ENCODE peak calls at places on chromosome 17, in ten cellular contexts. One of them, this sample, is unnamed.

GRCh38 chr17:65064452-65065019 is 8.0 kb upstream of the GNA13 start:
- DNase-seq in GM12891: no peak
- DNase-seq in HCT116: no peak
- DNase-seq in endothelial cell of umbilical vein: no peak
- DNase-seq in HepG2: peak
- DNase-seq in prostate gland: peak
- DNase-seq in stomach: no peak
- DNase-seq in GM12892: no peak
- DNase-seq in upper lobe of left lung: no peak
- DNase-seq in SK-N-SH: no peak
- DNase-seq in this sample: no peak

GRCh38 chr17:12637015-12637414 is 28.7 kb upstream of the MYOCD start:
- DNase-seq in HepG2: no peak
- DNase-seq in SK-N-SH: no peak
- DNase-seq in endothelial cell of umbilical vein: no peak
- DNase-seq in prostate gland: no peak
- DNase-seq in HCT116: no peak
- DNase-seq in stomach: no peak
- DNase-seq in upper lobe of left lung: no peak
- DNase-seq in GM12891: no peak
- DNase-seq in GM12892: no peak
- DNase-seq in this sample: no peak

GRCh38 chr17:67514998-67515397 is 137.9 kb downstream of the PITPNC1 start:
- DNase-seq in HCT116: no peak
- DNase-seq in endothelial cell of umbilical vein: no peak
- DNase-seq in HepG2: no peak
- DNase-seq in prostate gland: no peak
- DNase-seq in SK-N-SH: no peak
- DNase-seq in stomach: no peak
- DNase-seq in upper lobe of left lung: no peak
- DNase-seq in GM12891: peak
- DNase-seq in GM12892: peak
- DNase-seq in this sample: no peak

GRCh38 chr17:7651097-7651958 is 602 bp downstream of the ATP1B2 start:
- DNase-seq in endothelial cell of umbilical vein: no peak
- DNase-seq in GM12892: no peak
- DNase-seq in stomach: no peak
- DNase-seq in HCT116: no peak
- DNase-seq in SK-N-SH: peak
- DNase-seq in prostate gland: no peak
- DNase-seq in upper lobe of left lung: no peak
- DNase-seq in GM12891: no peak
- DNase-seq in HepG2: no peak
- DNase-seq in this sample: no peak

GRCh38 chr17:9470171-9470570 is 105.4 kb downstream of the STX8 start:
- DNase-seq in GM12891: peak
- DNase-seq in stomach: no peak
- DNase-seq in GM12892: no peak
- DNase-seq in upper lobe of left lung: no peak
- DNase-seq in HepG2: no peak
- DNase-seq in prostate gland: no peak
- DNase-seq in SK-N-SH: no peak
- DNase-seq in endothelial cell of umbilical vein: peak
- DNase-seq in HCT116: no peak
- DNase-seq in this sample: no peak

GRCh38 chr17:41864498-41864836 is 756 bp downstream of the KLHL11 start:
- DNase-seq in upper lobe of left lung: no peak
- DNase-seq in stomach: no peak
- DNase-seq in endothelial cell of umbilical vein: no peak
- DNase-seq in HepG2: no peak
- DNase-seq in SK-N-SH: no peak
- DNase-seq in GM12891: no peak
- DNase-seq in prostate gland: no peak
- DNase-seq in HCT116: no peak
- DNase-seq in GM12892: no peak
- DNase-seq in this sample: no peak

GRCh38 chr17:30952645-30953393 is 18.0 kb upstream of the RNF135 start:
- DNase-seq in HepG2: no peak
- DNase-seq in upper lobe of left lung: no peak
- DNase-seq in stomach: no peak
- DNase-seq in prostate gland: no peak
- DNase-seq in endothelial cell of umbilical vein: no peak
- DNase-seq in HCT116: no peak
- DNase-seq in GM12891: no peak
- DNase-seq in SK-N-SH: no peak
- DNase-seq in GM12892: no peak
- DNase-seq in this sample: no peak

GRCh38 chr17:12536021-12536420 is 129.7 kb upstream of the MYOCD start:
- DNase-seq in HepG2: no peak
- DNase-seq in SK-N-SH: no peak
- DNase-seq in endothelial cell of umbilical vein: no peak
- DNase-seq in GM12891: no peak
- DNase-seq in HCT116: no peak
- DNase-seq in GM12892: no peak
- DNase-seq in prostate gland: no peak
- DNase-seq in stomach: peak
- DNase-seq in upper lobe of left lung: peak
- DNase-seq in this sample: no peak

GRCh38 chr17:30137158-30137557 is 20.5 kb downstream of the NSRP1 start:
- DNase-seq in HCT116: no peak
- DNase-seq in prostate gland: no peak
- DNase-seq in SK-N-SH: no peak
- DNase-seq in endothelial cell of umbilical vein: no peak
- DNase-seq in HepG2: no peak
- DNase-seq in upper lobe of left lung: no peak
- DNase-seq in stomach: no peak
- DNase-seq in GM12891: no peak
- DNase-seq in GM12892: no peak
- DNase-seq in this sample: no peak

GRCh38 chr17:15954222-15954621 is 9.3 kb downstream of the ADORA2B start:
- DNase-seq in HepG2: no peak
- DNase-seq in GM12892: no peak
- DNase-seq in prostate gland: no peak
- DNase-seq in GM12891: no peak
- DNase-seq in HCT116: peak
- DNase-seq in endothelial cell of umbilical vein: peak
- DNase-seq in upper lobe of left lung: peak
- DNase-seq in SK-N-SH: no peak
- DNase-seq in stomach: no peak
- DNase-seq in this sample: peak

GRCh38 chr17:3558603-3559269 is 1.1 kb upstream of the TRPV3 start:
- DNase-seq in upper lobe of left lung: no peak
- DNase-seq in prostate gland: no peak
- DNase-seq in GM12892: peak
- DNase-seq in HepG2: no peak
- DNase-seq in GM12891: peak
- DNase-seq in stomach: peak
- DNase-seq in endothelial cell of umbilical vein: no peak
- DNase-seq in SK-N-SH: no peak
- DNase-seq in HCT116: no peak
- DNase-seq in this sample: no peak

GRCh38 chr17:10041916-10042588 is 137.0 kb upstream of the RCVRN start:
- DNase-seq in HCT116: no peak
- DNase-seq in HepG2: no peak
- DNase-seq in GM12892: no peak
- DNase-seq in endothelial cell of umbilical vein: no peak
- DNase-seq in stomach: no peak
- DNase-seq in GM12891: no peak
- DNase-seq in SK-N-SH: no peak
- DNase-seq in prostate gland: no peak
- DNase-seq in upper lobe of left lung: no peak
- DNase-seq in this sample: no peak

GRCh38 chr17:62802531-62803205 is 5.4 kb downstream of the MARCHF10 start:
- DNase-seq in prostate gland: no peak
- DNase-seq in endothelial cell of umbilical vein: no peak
- DNase-seq in GM12892: no peak
- DNase-seq in SK-N-SH: no peak
- DNase-seq in HCT116: no peak
- DNase-seq in HepG2: no peak
- DNase-seq in stomach: no peak
- DNase-seq in GM12891: no peak
- DNase-seq in upper lobe of left lung: no peak
- DNase-seq in this sample: no peak

GRCh38 chr17:7632492-7632894 is 2.6 kb downstream of the SHBG start:
- DNase-seq in HCT116: peak
- DNase-seq in endothelial cell of umbilical vein: peak
- DNase-seq in GM12892: no peak
- DNase-seq in GM12891: no peak
- DNase-seq in SK-N-SH: no peak
- DNase-seq in prostate gland: no peak
- DNase-seq in HepG2: no peak
- DNase-seq in upper lobe of left lung: peak
- DNase-seq in stomach: peak
- DNase-seq in this sample: no peak

GRCh38 chr17:14305785-14306496 is 5.1 kb downstream of the HS3ST3B1 start:
- DNase-seq in upper lobe of left lung: no peak
- DNase-seq in SK-N-SH: no peak
- DNase-seq in GM12892: no peak
- DNase-seq in HepG2: no peak
- DNase-seq in endothelial cell of umbilical vein: no peak
- DNase-seq in stomach: no peak
- DNase-seq in HCT116: no peak
- DNase-seq in prostate gland: no peak
- DNase-seq in GM12891: no peak
- DNase-seq in this sample: no peak

GRCh38 chr17:76562734-76563148 is 22.9 kb downstream of the PRCD start:
- DNase-seq in SK-N-SH: peak
- DNase-seq in stomach: no peak
- DNase-seq in GM12891: no peak
- DNase-seq in GM12892: no peak
- DNase-seq in HCT116: no peak
- DNase-seq in HepG2: no peak
- DNase-seq in endothelial cell of umbilical vein: peak
- DNase-seq in prostate gland: no peak
- DNase-seq in upper lobe of left lung: no peak
- DNase-seq in this sample: no peak

GRCh38 chr17:20184191-20184590 is 175.0 kb downstream of the SPECC1 start:
- DNase-seq in HepG2: no peak
- DNase-seq in HCT116: no peak
- DNase-seq in stomach: no peak
- DNase-seq in SK-N-SH: no peak
- DNase-seq in prostate gland: no peak
- DNase-seq in endothelial cell of umbilical vein: no peak
- DNase-seq in GM12891: no peak
- DNase-seq in upper lobe of left lung: no peak
- DNase-seq in GM12892: no peak
- DNase-seq in this sample: no peak

DNA sequence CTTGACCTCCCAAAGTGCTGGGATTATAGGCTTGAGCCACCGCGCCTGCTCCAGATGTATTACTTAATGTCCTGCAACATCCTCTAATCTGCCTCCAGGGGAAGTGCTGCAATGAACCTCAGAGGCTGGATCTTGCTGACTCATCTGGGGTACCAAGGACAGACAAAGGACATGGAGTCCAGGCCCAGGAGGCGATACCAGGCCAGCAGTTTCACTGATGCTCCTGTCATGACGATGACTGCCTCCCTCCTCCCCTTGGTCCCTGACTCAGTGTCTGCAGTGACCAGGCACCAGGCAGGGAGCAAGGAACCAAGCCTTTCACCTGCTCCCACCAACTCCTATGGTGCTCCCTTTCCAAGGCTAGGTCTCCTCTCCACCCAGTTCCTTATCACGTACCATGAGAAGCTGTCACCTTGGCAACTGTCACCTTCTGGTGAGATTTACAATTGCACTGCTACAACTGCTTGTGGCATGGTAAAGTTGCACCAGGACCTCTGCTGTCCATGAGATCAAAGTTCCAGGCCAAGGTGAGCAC is 21.6 kb upstream of the PHOSPHO1 start:
- DNase-seq in SK-N-SH: no peak
- DNase-seq in GM12891: no peak
- DNase-seq in endothelial cell of umbilical vein: no peak
- DNase-seq in prostate gland: no peak
- DNase-seq in stomach: no peak
- DNase-seq in upper lobe of left lung: peak
- DNase-seq in GM12892: no peak
- DNase-seq in HepG2: peak
- DNase-seq in HCT116: no peak
- DNase-seq in this sample: no peak
- TF ChIP-seq POLR2AphosphoS5 in SK-N-SH: no peak
- TF ChIP-seq POLR2AphosphoS5 in GM12891: no peak
- TF ChIP-seq POLR2AphosphoS5 in endothelial cell of umbilical vein: no peak
- TF ChIP-seq POLR2AphosphoS5 in prostate gland: no peak
- TF ChIP-seq POLR2AphosphoS5 in stomach: no peak
- TF ChIP-seq POLR2AphosphoS5 in upper lobe of left lung: no peak
- TF ChIP-seq POLR2AphosphoS5 in GM12892: no peak
- TF ChIP-seq POLR2AphosphoS5 in HepG2: no peak
- TF ChIP-seq POLR2AphosphoS5 in HCT116: no peak
- TF ChIP-seq POLR2AphosphoS5 in this sample: no peak

GRCh38 chr17:32443827-32444300 is 446 bp upstream of the PSMD11 start:
- DNase-seq in prostate gland: no peak
- DNase-seq in GM12891: no peak
- DNase-seq in stomach: no peak
- DNase-seq in HCT116: no peak
- DNase-seq in SK-N-SH: no peak
- DNase-seq in GM12892: no peak
- DNase-seq in HepG2: no peak
- DNase-seq in endothelial cell of umbilical vein: no peak
- DNase-seq in upper lobe of left lung: no peak
- DNase-seq in this sample: no peak
- TF ChIP-seq POLR2AphosphoS5 in prostate gland: no peak
- TF ChIP-seq POLR2AphosphoS5 in GM12891: no peak
- TF ChIP-seq POLR2AphosphoS5 in stomach: no peak
- TF ChIP-seq POLR2AphosphoS5 in HCT116: no peak
- TF ChIP-seq POLR2AphosphoS5 in SK-N-SH: no peak
- TF ChIP-seq POLR2AphosphoS5 in GM12892: no peak
- TF ChIP-seq POLR2AphosphoS5 in HepG2: no peak
- TF ChIP-seq POLR2AphosphoS5 in endothelial cell of umbilical vein: no peak
- TF ChIP-seq POLR2AphosphoS5 in upper lobe of left lung: no peak
- TF ChIP-seq POLR2AphosphoS5 in this sample: no peak

DNA sequence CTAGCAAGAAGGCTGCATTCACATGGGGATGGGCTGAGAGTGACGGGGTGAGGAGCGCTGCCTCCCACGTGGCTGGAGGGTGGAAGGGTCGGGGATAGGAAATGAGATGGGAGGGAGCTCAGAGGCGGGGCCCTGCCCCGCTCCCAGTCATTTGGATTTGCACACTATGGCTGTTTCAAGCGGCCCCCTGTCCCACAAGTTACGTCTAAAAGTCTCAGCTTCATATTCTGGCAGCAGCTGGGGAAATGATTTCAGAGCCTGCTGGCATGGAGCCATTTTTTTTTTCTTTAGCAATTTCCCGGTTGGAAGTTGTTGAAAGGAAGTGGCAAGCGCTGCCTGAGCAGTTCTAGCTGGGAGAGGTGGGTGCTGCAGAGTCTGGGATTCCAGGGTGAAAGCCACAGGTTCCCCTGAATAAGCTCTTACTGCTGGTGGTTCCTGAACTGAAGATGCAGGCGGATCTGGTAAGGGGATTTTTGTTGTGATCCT is 70.9 kb upstream of the LGALS9 start:
- DNase-seq in HepG2: no peak
- DNase-seq in stomach: peak
- DNase-seq in SK-N-SH: peak
- DNase-seq in GM12891: no peak
- DNase-seq in GM12892: no peak
- DNase-seq in HCT116: no peak
- DNase-seq in prostate gland: no peak
- DNase-seq in upper lobe of left lung: peak
- DNase-seq in endothelial cell of umbilical vein: peak
- DNase-seq in this sample: no peak
- TF ChIP-seq POLR2AphosphoS5 in HepG2: no peak
- TF ChIP-seq POLR2AphosphoS5 in stomach: no peak
- TF ChIP-seq POLR2AphosphoS5 in SK-N-SH: no peak
- TF ChIP-seq POLR2AphosphoS5 in GM12891: no peak
- TF ChIP-seq POLR2AphosphoS5 in GM12892: no peak
- TF ChIP-seq POLR2AphosphoS5 in HCT116: no peak
- TF ChIP-seq POLR2AphosphoS5 in prostate gland: peak
- TF ChIP-seq POLR2AphosphoS5 in upper lobe of left lung: peak
- TF ChIP-seq POLR2AphosphoS5 in endothelial cell of umbilical vein: peak
- TF ChIP-seq POLR2AphosphoS5 in this sample: no peak

GRCh38 chr17:43912635-43913304 is 5.4 kb upstream of the MPP2 start:
- DNase-seq in stomach: no peak
- DNase-seq in SK-N-SH: no peak
- DNase-seq in GM12891: no peak
- DNase-seq in HepG2: no peak
- DNase-seq in upper lobe of left lung: no peak
- DNase-seq in endothelial cell of umbilical vein: no peak
- DNase-seq in HCT116: no peak
- DNase-seq in GM12892: no peak
- DNase-seq in prostate gland: no peak
- DNase-seq in this sample: no peak
- TF ChIP-seq POLR2AphosphoS5 in stomach: no peak
- TF ChIP-seq POLR2AphosphoS5 in SK-N-SH: no peak
- TF ChIP-seq POLR2AphosphoS5 in GM12891: no peak
- TF ChIP-seq POLR2AphosphoS5 in HepG2: no peak
- TF ChIP-seq POLR2AphosphoS5 in upper lobe of left lung: no peak
- TF ChIP-seq POLR2AphosphoS5 in endothelial cell of umbilical vein: no peak
- TF ChIP-seq POLR2AphosphoS5 in HCT116: no peak
- TF ChIP-seq POLR2AphosphoS5 in GM12892: no peak
- TF ChIP-seq POLR2AphosphoS5 in prostate gland: no peak
- TF ChIP-seq POLR2AphosphoS5 in this sample: no peak

This sample was measured in suprapubic skin.